ENCODE peak calls at places on chromosome 18, in four cellular contexts. F is OCI-LY7; G is CD8-positive, alpha-beta T cell; L is fibroblast of lung. P is an unnamed sample.
A peak's percentile ranks its signal among the peaks of the same experiment; 100 is the strongest.

GRCh38 chr18:7637269-7637668 is 70.2 kb downstream of the PTPRM start:
- DNase-seq in G (no peak), F (no peak), L (no peak), P (peak; percentile 73)

GRCh38 chr18:37403100-37403781 is 162.4 kb downstream of the CELF4 start:
- DNase-seq in L (peak; percentile 90), F (no peak), G (no peak), P (peak; percentile 30)

GRCh38 chr18:43876286-43877082 is 599.2 kb upstream of the SYT4 start:
- DNase-seq in L (no peak), G (no peak), F (no peak), P (peak; percentile 46)

GRCh38 chr18:78297048-78297447 is 682.6 kb upstream of the SALL3 start:
- DNase-seq in F (no peak), G (no peak), L (no peak), P (no peak)

GRCh38 chr18:68177807-68178702 is 536.9 kb downstream of the TMX3 start:
- DNase-seq in G (no peak), L (peak; percentile 99), F (no peak), P (peak; percentile 99)

GRCh38 chr18:45670281-45670962 is 53.6 kb upstream of the SLC14A1 start:
- DNase-seq in G (peak; percentile 60), L (peak; percentile 88), F (no peak), P (peak; percentile 40)

GRCh38 chr18:35389095-35389618 is 12.0 kb upstream of the ZNF396 start:
- DNase-seq in G (no peak), L (peak; percentile 89), F (no peak), P (peak; percentile 72)

GRCh38 chr18:66395671-66396218 is 208.1 kb downstream of the CDH19 start:
- DNase-seq in G (no peak), L (no peak), F (no peak), P (no peak)

GRCh38 chr18:34977787-34978532 is 63.3 kb upstream of the MAPRE2 start:
- DNase-seq in G (peak; percentile 50), F (peak; percentile 69), L (no peak), P (no peak)

GRCh38 chr18:76589866-76590265 is 94.8 kb upstream of the ZNF516 start:
- DNase-seq in F (no peak), L (no peak), G (no peak), P (no peak)

GRCh38 chr18:35974181-35974580 is 1.7 kb downstream of the RMP24 start:
- DNase-seq in F (no peak), G (no peak), L (no peak), P (no peak)

GRCh38 chr18:36415606-36416005 is 118.1 kb downstream of the FHOD3 start:
- DNase-seq in F (no peak), L (peak; percentile 79), G (no peak), P (no peak)

GRCh38 chr18:76819411-76820136 is 2.8 kb upstream of the ZNF236 start:
- DNase-seq in L (no peak), F (no peak), G (no peak), P (no peak)

GRCh38 chr18:55634545-55634944 is 46.6 kb upstream of the TCF4 start:
- DNase-seq in G (no peak), F (no peak), L (peak; percentile 78), P (peak; percentile 78)

GRCh38 chr18:49100226-49100968 is 149.6 kb upstream of the SMAD7 start:
- DNase-seq in F (no peak), G (no peak), L (peak; percentile 76), P (peak; percentile 43)

GRCh38 chr18:54140641-54141040 is 83.8 kb downstream of the MBD2 start:
- DNase-seq in G (no peak), L (peak; percentile 73), F (no peak), P (peak; percentile 23)

GRCh38 chr18:79442508-79443221 is 46.9 kb downstream of the NFATC1 start:
- DNase-seq in F (peak; percentile 19), G (no peak), L (no peak), P (peak; percentile 27)

GRCh38 chr18:57430983-57431382 is 4.2 kb upstream of the ONECUT2 start:
- DNase-seq in F (no peak), L (no peak), G (no peak), P (no peak)

GRCh38 chr18:3246636-3247242 is 862 bp upstream of the MYL12A start:
- DNase-seq in L (no peak), F (no peak), G (no peak), P (no peak)

GRCh38 chr18:78292602-78293001 is 687.0 kb upstream of the SALL3 start:
- DNase-seq in F (no peak), G (no peak), L (no peak), P (no peak)

GRCh38 chr18:56851774-56852173 is 200.6 kb downstream of the WDR7 start:
- DNase-seq in F (peak; percentile 36), G (no peak), L (no peak), P (no peak)

GRCh38 chr18:44798433-44799048 is 117.9 kb downstream of the SETBP1 start:
- DNase-seq in G (no peak), F (no peak), L (no peak), P (no peak)

GRCh38 chr18:59593291-59593717 is 103.9 kb downstream of the CCBE1 start:
- DNase-seq in G (no peak), L (peak; percentile 52), F (no peak), P (peak; percentile 43)

GRCh38 chr18:68742206-68742605 is 27.3 kb upstream of the TMX3 start:
- DNase-seq in G (no peak), L (peak; percentile 9), F (no peak), P (no peak)

GRCh38 chr18:11308499-11308898 is 159.1 kb upstream of the PIEZO2 start:
- DNase-seq in L (peak; percentile 73), F (no peak), G (no peak), P (peak; percentile 50)

GRCh38 chr18:75142677-75143076 is 66.3 kb downstream of the PTGR3 start:
- DNase-seq in F (no peak), L (no peak), G (no peak), P (no peak)

GRCh38 chr18:57207124-57207916 is 60.4 kb downstream of the BOD1L2 start:
- DNase-seq in F (no peak), L (no peak), G (no peak), P (no peak)

GRCh38 chr18:34787931-34788532 is 77.9 kb downstream of the DTNA start:
- DNase-seq in L (peak; percentile 53), F (peak; percentile 47), G (no peak), P (peak; percentile 83)

GRCh38 chr18:1965541-1965940 is 605.8 kb downstream of the METTL4 start:
- DNase-seq in F (no peak), L (no peak), G (no peak), P (no peak)

GRCh38 chr18:67710639-67711038 is 194.1 kb upstream of the DSEL start:
- DNase-seq in G (no peak), F (no peak), L (no peak), P (peak; percentile 20)

GRCh38 chr18:3293196-3293951 is 31.4 kb downstream of the MYL12B start:
- DNase-seq in L (no peak), G (no peak), F (no peak), P (no peak)

GRCh38 chr18:35041752-35042379 is 653 bp downstream of the MAPRE2 start:
- DNase-seq in F (no peak), G (peak; percentile 31), L (peak; percentile 23), P (no peak)

GRCh38 chr18:21315741-21316187 is 73.7 kb downstream of the GREB1L start:
- DNase-seq in L (peak; percentile 88), F (no peak), G (no peak), P (no peak)

GRCh38 chr18:23049698-23050373 is 85.4 kb upstream of the CABLES1 start:
- DNase-seq in L (no peak), F (no peak), G (no peak), P (no peak)

GRCh38 chr18:26317353-26317865 is 91.2 kb downstream of the TAF4B start:
- DNase-seq in L (no peak), G (no peak), F (no peak), P (peak; percentile 14)

GRCh38 chr18:59950215-59950944 is 50.6 kb downstream of the PMAIP1 start:
- DNase-seq in L (peak; percentile 59), F (no peak), G (no peak), P (no peak)

GRCh38 chr18:5853253-5853652 is 42.1 kb downstream of the TMEM200C start:
- DNase-seq in L (no peak), F (no peak), G (no peak), P (no peak)
- TF ChIP-seq CTCF in L (no peak), F (no peak), G (no peak), P (no peak)

DNA sequence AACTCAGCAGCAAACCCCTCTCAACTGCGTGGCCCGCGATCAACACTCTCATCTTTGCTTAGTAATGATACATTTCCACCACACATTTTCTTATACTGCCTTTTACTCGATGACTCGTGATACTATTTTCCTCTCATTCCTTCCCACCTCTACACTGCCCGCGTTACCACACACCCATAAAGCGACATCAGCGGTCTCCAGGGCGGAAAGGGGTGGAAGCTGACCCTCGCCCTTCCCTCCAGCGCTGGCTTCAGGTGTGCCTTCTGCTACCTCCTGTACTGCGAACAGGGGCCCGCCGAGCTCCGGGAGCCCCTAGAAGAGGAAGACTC is 1.3 kb downstream of the NETO1 start:
- DNase-seq in F (no peak), G (no peak), L (no peak), P (no peak)
- H3K4me3 ChIP-seq in F (no peak overlapping the region), G (no peak overlapping the region), L (no peak overlapping the region), P (no peak overlapping the region)

DNA sequence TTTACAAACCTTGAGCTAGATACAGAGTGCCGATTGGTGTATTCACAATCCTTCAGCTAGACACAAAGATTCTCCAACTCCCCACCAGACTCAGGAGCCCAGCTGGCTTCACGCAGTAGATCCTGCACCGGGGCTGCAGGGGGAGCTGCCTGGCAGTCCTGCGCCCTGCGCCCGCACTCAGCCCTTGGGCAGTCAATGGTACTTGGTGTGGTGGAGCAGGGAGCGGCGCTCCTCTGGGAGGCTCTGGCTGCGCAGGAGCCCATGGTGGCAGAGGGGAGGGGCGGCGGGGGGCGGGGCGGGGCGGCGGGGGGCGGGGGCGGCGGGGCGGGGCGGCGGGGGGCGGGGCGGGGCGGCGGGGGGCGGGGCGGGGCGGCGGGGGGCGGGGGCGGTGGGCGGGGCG is 923.4 kb downstream of the SOCS6 start:
- DNase-seq in L (no peak), G (no peak), F (no peak), P (no peak)
- TF ChIP-seq CTCF in L (no peak), G (no peak), F (no peak), P (no peak)

GRCh38 chr18:24177499-24178133 is 38.8 kb downstream of the CABYR start:
- DNase-seq in F (no peak), L (no peak), G (no peak), P (no peak)

GRCh38 chr18:24180048-24180447 is 41.2 kb downstream of the CABYR start:
- DNase-seq in F (no peak), L (no peak), G (no peak), P (no peak)

GRCh38 chr18:24173997-24174396 is 35.1 kb downstream of the CABYR start:
- DNase-seq in F (no peak), G (no peak), L (no peak), P (no peak)

GRCh38 chr18:24181806-24182205 is 42.9 kb downstream of the CABYR start:
- DNase-seq in L (peak; percentile 69), F (no peak), G (no peak), P (peak; percentile 44)

GRCh38 chr18:24176727-24177416 is 38.0 kb downstream of the CABYR start:
- DNase-seq in G (peak; percentile 27), L (peak; percentile 36), F (peak; percentile 68), P (peak; percentile 68)
- H3K4me3 ChIP-seq in G (no peak overlapping the region), L (no peak overlapping the region), F (peak overlapping the region; percentile 20), P (no peak overlapping the region)